ENCODE peak calls at places on chromosomes 7 and 10, in five cellular contexts. One of them, this sample, is unnamed.
A peak's percentile ranks its signal among the peaks of the same experiment; 100 is the strongest.

GRCh38 chr7:26291699-26292538 is at the start of gene SNX10:
- DNase-seq in iris pigment epithelial cell: peak; percentile 21
- DNase-seq in posterior cingulate gyrus: peak; percentile 35
- DNase-seq in activated CD4-positive, alpha-beta memory T cell treated with anti-CD3 and anti-CD28 coated beads, Interleukin-2, amount 10 ng/mL, durations not matched to agents 7 days and 5 days: peak; percentile 78
- DNase-seq in COR-L47: peak; percentile 83
- DNase-seq in this sample: no peak

GRCh38 chr10:21534611-21535493 is 820 bp downstream of the MLLT10 start:
- DNase-seq in iris pigment epithelial cell: no peak
- DNase-seq in posterior cingulate gyrus: peak; percentile 61
- DNase-seq in activated CD4-positive, alpha-beta memory T cell treated with anti-CD3 and anti-CD28 coated beads, Interleukin-2, amount 10 ng/mL, durations not matched to agents 7 days and 5 days: peak; percentile 57
- DNase-seq in COR-L47: peak; percentile 28
- DNase-seq in this sample: peak; percentile 54

GRCh38 chr7:111789880-111790279 is 227.6 kb upstream of the IMMP2L start:
- DNase-seq in iris pigment epithelial cell: peak; percentile 27
- DNase-seq in posterior cingulate gyrus: no peak
- DNase-seq in activated CD4-positive, alpha-beta memory T cell treated with anti-CD3 and anti-CD28 coated beads, Interleukin-2, amount 10 ng/mL, durations not matched to agents 7 days and 5 days: no peak
- DNase-seq in COR-L47: no peak
- DNase-seq in this sample: no peak

GRCh38 chr10:44233561-44234470 is 151.1 kb downstream of the CXCL12 start:
- DNase-seq in iris pigment epithelial cell: peak; percentile 1
- DNase-seq in posterior cingulate gyrus: no peak
- DNase-seq in activated CD4-positive, alpha-beta memory T cell treated with anti-CD3 and anti-CD28 coated beads, Interleukin-2, amount 10 ng/mL, durations not matched to agents 7 days and 5 days: no peak
- DNase-seq in COR-L47: no peak
- DNase-seq in this sample: no peak

GRCh38 chr7:99122762-99123161 is 21.1 kb downstream of the SMURF1 start:
- DNase-seq in iris pigment epithelial cell: no peak
- DNase-seq in posterior cingulate gyrus: no peak
- DNase-seq in activated CD4-positive, alpha-beta memory T cell treated with anti-CD3 and anti-CD28 coated beads, Interleukin-2, amount 10 ng/mL, durations not matched to agents 7 days and 5 days: no peak
- DNase-seq in COR-L47: no peak
- DNase-seq in this sample: no peak

GRCh38 chr10:107966817-107967216 is 802.3 kb upstream of the SORCS1 start:
- DNase-seq in iris pigment epithelial cell: no peak
- DNase-seq in posterior cingulate gyrus: no peak
- DNase-seq in activated CD4-positive, alpha-beta memory T cell treated with anti-CD3 and anti-CD28 coated beads, Interleukin-2, amount 10 ng/mL, durations not matched to agents 7 days and 5 days: no peak
- DNase-seq in COR-L47: no peak
- DNase-seq in this sample: no peak

GRCh38 chr10:62577666-62578291 is 203.6 kb downstream of the ZNF365 start:
- DNase-seq in iris pigment epithelial cell: peak; percentile 63
- DNase-seq in posterior cingulate gyrus: no peak
- DNase-seq in activated CD4-positive, alpha-beta memory T cell treated with anti-CD3 and anti-CD28 coated beads, Interleukin-2, amount 10 ng/mL, durations not matched to agents 7 days and 5 days: no peak
- DNase-seq in COR-L47: no peak
- DNase-seq in this sample: no peak

GRCh38 chr10:47183726-47184084 is 116.3 kb upstream of the GDF10 start:
- DNase-seq in iris pigment epithelial cell: no peak
- DNase-seq in posterior cingulate gyrus: no peak
- DNase-seq in activated CD4-positive, alpha-beta memory T cell treated with anti-CD3 and anti-CD28 coated beads, Interleukin-2, amount 10 ng/mL, durations not matched to agents 7 days and 5 days: no peak
- DNase-seq in COR-L47: no peak
- DNase-seq in this sample: no peak

GRCh38 chr10:79070611-79071534 is 2.1 kb downstream of the ZMIZ1 start:
- DNase-seq in iris pigment epithelial cell: peak; percentile 76
- DNase-seq in posterior cingulate gyrus: peak; percentile 74
- DNase-seq in activated CD4-positive, alpha-beta memory T cell treated with anti-CD3 and anti-CD28 coated beads, Interleukin-2, amount 10 ng/mL, durations not matched to agents 7 days and 5 days: no peak
- DNase-seq in COR-L47: peak; percentile 18
- DNase-seq in this sample: peak; percentile 83

GRCh38 chr7:131108212-131108980 is 219.3 kb upstream of the MKLN1 start:
- DNase-seq in iris pigment epithelial cell: peak; percentile 22
- DNase-seq in posterior cingulate gyrus: no peak
- DNase-seq in activated CD4-positive, alpha-beta memory T cell treated with anti-CD3 and anti-CD28 coated beads, Interleukin-2, amount 10 ng/mL, durations not matched to agents 7 days and 5 days: peak; percentile 58
- DNase-seq in COR-L47: no peak
- DNase-seq in this sample: no peak

GRCh38 chr10:78774999-78775711 is 293.6 kb upstream of the ZMIZ1 start:
- DNase-seq in iris pigment epithelial cell: peak; percentile 67
- DNase-seq in posterior cingulate gyrus: no peak
- DNase-seq in activated CD4-positive, alpha-beta memory T cell treated with anti-CD3 and anti-CD28 coated beads, Interleukin-2, amount 10 ng/mL, durations not matched to agents 7 days and 5 days: no peak
- DNase-seq in COR-L47: no peak
- DNase-seq in this sample: peak; percentile 38

GRCh38 chr10:26780793-26781601 is 79.8 kb downstream of the ABI1 start:
- DNase-seq in iris pigment epithelial cell: peak; percentile 89
- DNase-seq in posterior cingulate gyrus: no peak
- DNase-seq in activated CD4-positive, alpha-beta memory T cell treated with anti-CD3 and anti-CD28 coated beads, Interleukin-2, amount 10 ng/mL, durations not matched to agents 7 days and 5 days: no peak
- DNase-seq in COR-L47: no peak
- DNase-seq in this sample: peak; percentile 57

GRCh38 chr10:12062754-12063482 is 5.8 kb upstream of the DHTKD1 start:
- DNase-seq in iris pigment epithelial cell: no peak
- DNase-seq in posterior cingulate gyrus: no peak
- DNase-seq in activated CD4-positive, alpha-beta memory T cell treated with anti-CD3 and anti-CD28 coated beads, Interleukin-2, amount 10 ng/mL, durations not matched to agents 7 days and 5 days: no peak
- DNase-seq in COR-L47: no peak
- DNase-seq in this sample: no peak

GRCh38 chr7:47791682-47792081 is 156.6 kb downstream of the PKD1L1 start:
- DNase-seq in iris pigment epithelial cell: no peak
- DNase-seq in posterior cingulate gyrus: no peak
- DNase-seq in activated CD4-positive, alpha-beta memory T cell treated with anti-CD3 and anti-CD28 coated beads, Interleukin-2, amount 10 ng/mL, durations not matched to agents 7 days and 5 days: no peak
- DNase-seq in COR-L47: no peak
- DNase-seq in this sample: no peak

GRCh38 chr7:47478017-47478344 is 103.9 kb downstream of the TNS3 start:
- DNase-seq in iris pigment epithelial cell: peak; percentile 56
- DNase-seq in posterior cingulate gyrus: no peak
- DNase-seq in activated CD4-positive, alpha-beta memory T cell treated with anti-CD3 and anti-CD28 coated beads, Interleukin-2, amount 10 ng/mL, durations not matched to agents 7 days and 5 days: no peak
- DNase-seq in COR-L47: no peak
- DNase-seq in this sample: peak; percentile 37

GRCh38 chr7:26199301-26200112 is 1.0 kb downstream of the HNRNPA2B1 start:
- DNase-seq in iris pigment epithelial cell: peak; percentile 47
- DNase-seq in posterior cingulate gyrus: peak; percentile 62
- DNase-seq in activated CD4-positive, alpha-beta memory T cell treated with anti-CD3 and anti-CD28 coated beads, Interleukin-2, amount 10 ng/mL, durations not matched to agents 7 days and 5 days: peak; percentile 75
- DNase-seq in COR-L47: peak; percentile 57
- DNase-seq in this sample: peak; percentile 28

GRCh38 chr10:43971306-43971705 is 322.6 kb upstream of the ZNF32 start:
- DNase-seq in iris pigment epithelial cell: no peak
- DNase-seq in posterior cingulate gyrus: no peak
- DNase-seq in activated CD4-positive, alpha-beta memory T cell treated with anti-CD3 and anti-CD28 coated beads, Interleukin-2, amount 10 ng/mL, durations not matched to agents 7 days and 5 days: no peak
- DNase-seq in COR-L47: no peak
- DNase-seq in this sample: no peak

GRCh38 chr7:140358771-140359095 is 39.6 kb downstream of the SLC37A3 start:
- DNase-seq in iris pigment epithelial cell: peak; percentile 11
- DNase-seq in posterior cingulate gyrus: no peak
- DNase-seq in activated CD4-positive, alpha-beta memory T cell treated with anti-CD3 and anti-CD28 coated beads, Interleukin-2, amount 10 ng/mL, durations not matched to agents 7 days and 5 days: peak; percentile 60
- DNase-seq in COR-L47: no peak
- DNase-seq in this sample: no peak

GRCh38 chr10:74643586-74643956 is 182.8 kb upstream of the KAT6B start:
- DNase-seq in iris pigment epithelial cell: no peak
- DNase-seq in posterior cingulate gyrus: no peak
- DNase-seq in activated CD4-positive, alpha-beta memory T cell treated with anti-CD3 and anti-CD28 coated beads, Interleukin-2, amount 10 ng/mL, durations not matched to agents 7 days and 5 days: no peak
- DNase-seq in COR-L47: no peak
- DNase-seq in this sample: no peak

GRCh38 chr7:4631021-4631663 is 51.0 kb upstream of the FOXK1 start:
- DNase-seq in iris pigment epithelial cell: no peak
- DNase-seq in posterior cingulate gyrus: no peak
- DNase-seq in activated CD4-positive, alpha-beta memory T cell treated with anti-CD3 and anti-CD28 coated beads, Interleukin-2, amount 10 ng/mL, durations not matched to agents 7 days and 5 days: no peak
- DNase-seq in COR-L47: no peak
- DNase-seq in this sample: no peak

GRCh38 chr10:102120142-102120986 is at the start of gene LDB1:
- DNase-seq in iris pigment epithelial cell: peak; percentile 81
- DNase-seq in posterior cingulate gyrus: peak; percentile 84
- DNase-seq in activated CD4-positive, alpha-beta memory T cell treated with anti-CD3 and anti-CD28 coated beads, Interleukin-2, amount 10 ng/mL, durations not matched to agents 7 days and 5 days: peak; percentile 71
- DNase-seq in COR-L47: peak; percentile 50
- DNase-seq in this sample: peak; percentile 84

GRCh38 chr10:11639861-11640764 is 28.7 kb upstream of the USP6NL start:
- DNase-seq in iris pigment epithelial cell: no peak
- DNase-seq in posterior cingulate gyrus: no peak
- DNase-seq in activated CD4-positive, alpha-beta memory T cell treated with anti-CD3 and anti-CD28 coated beads, Interleukin-2, amount 10 ng/mL, durations not matched to agents 7 days and 5 days: no peak
- DNase-seq in COR-L47: no peak
- DNase-seq in this sample: no peak

GRCh38 chr7:102403563-102403962 is 7.4 kb downstream of the PRKRIP1 start:
- DNase-seq in iris pigment epithelial cell: no peak
- DNase-seq in posterior cingulate gyrus: no peak
- DNase-seq in activated CD4-positive, alpha-beta memory T cell treated with anti-CD3 and anti-CD28 coated beads, Interleukin-2, amount 10 ng/mL, durations not matched to agents 7 days and 5 days: no peak
- DNase-seq in COR-L47: no peak
- DNase-seq in this sample: no peak